ENCODE peak calls at places on chromosomes 2 and 18, in ten cellular contexts. L is PC-9; V is activated CD8-positive, alpha-beta memory T cell treated with anti-CD3 and anti-CD28 coated beads, Interleukin-2, amount 50 U/mL, for 48 hours; Y is C1 segment of cervical spinal cord; Q is ELF-1; W is brain microvascular endothelial cell; U is fibroblast of the aortic adventitia; E is hepatic stellate cell; F is T-cell; S is T-helper 9 cell. T is an unnamed sample.

GRCh38 chr2:216807861-216808272 is 52.0 kb downstream of the TNP1 start:
- DNase-seq in Q (no peak), L (no peak), U (no peak), S (no peak), V (no peak), Y (no peak), E (no peak), F (no peak), W (peak; percentile 24), T (no peak)

GRCh38 chr2:29263886-29264285 is 148.7 kb downstream of the CLIP4 start:
- DNase-seq in L (no peak), V (no peak), S (no peak), Q (no peak), E (no peak), W (no peak), U (no peak), Y (no peak), F (no peak), T (no peak)

GRCh38 chr18:74407888-74408287 is 49.2 kb downstream of the DIPK1C start:
- DNase-seq in V (no peak), Q (no peak), S (no peak), Y (no peak), E (no peak), W (no peak), L (no peak), F (no peak), U (no peak), T (no peak)

GRCh38 chr2:150438654-150439053 is 48.8 kb downstream of the RND3 start:
- DNase-seq in W (no peak), Y (no peak), L (peak; percentile 40), S (no peak), E (no peak), V (no peak), Q (no peak), F (no peak), U (no peak), T (no peak)

GRCh38 chr2:152594792-152595191 is 122.5 kb downstream of the PRPF40A start:
- DNase-seq in U (peak; percentile 93), Q (no peak), L (no peak), S (no peak), V (no peak), F (no peak), W (no peak), E (no peak), Y (no peak), T (no peak)

GRCh38 chr2:222989431-222989830 is 62.6 kb upstream of the KCNE4 start:
- DNase-seq in S (no peak), Y (no peak), U (no peak), W (no peak), Q (no peak), V (no peak), L (no peak), F (no peak), E (no peak), T (no peak)

GRCh38 chr2:68287580-68288441 is 31.9 kb downstream of the CNRIP1 start:
- DNase-seq in S (no peak), W (no peak), U (peak; percentile 78), E (peak; percentile 21), V (no peak), F (no peak), Q (peak; percentile 10), L (no peak), Y (peak; percentile 23), T (no peak)

GRCh38 chr2:239227661-239228371 is 173.0 kb downstream of the HDAC4 start:
- DNase-seq in V (no peak), E (no peak), F (no peak), Y (no peak), L (no peak), Q (no peak), U (no peak), W (no peak), S (no peak), T (no peak)

GRCh38 chr2:121008978-121009377 is 273.3 kb downstream of the GLI2 start:
- DNase-seq in U (no peak), F (no peak), W (no peak), Y (no peak), S (no peak), E (no peak), V (no peak), L (no peak), Q (peak; percentile 61), T (no peak)

GRCh38 chr2:237124820-237125219 is 39.1 kb downstream of the COPS8 start:
- DNase-seq in U (no peak), V (no peak), W (no peak), F (no peak), Y (no peak), L (no peak), S (no peak), Q (no peak), E (no peak), T (no peak)

GRCh38 chr18:67583621-67584020 is 67.1 kb upstream of the DSEL start:
- DNase-seq in W (no peak), U (peak; percentile 28), Y (no peak), V (no peak), L (no peak), F (no peak), S (no peak), E (peak; percentile 6), Q (no peak), T (no peak)

GRCh38 chr2:9982248-9982647 is 30.8 kb downstream of the GRHL1 start:
- DNase-seq in E (peak; percentile 58), L (no peak), Y (no peak), U (peak; percentile 97), F (no peak), W (peak; percentile 68), S (no peak), V (no peak), Q (no peak), T (no peak)

GRCh38 chr2:190181066-190181681 is 118.6 kb upstream of the MSTN start:
- DNase-seq in W (no peak), U (no peak), L (no peak), E (no peak), V (no peak), S (no peak), Y (no peak), F (no peak), Q (peak; percentile 33), T (no peak)

GRCh38 chr18:25535495-25535894 is 183.5 kb upstream of the ZNF521 start:
- DNase-seq in V (no peak), W (no peak), Q (no peak), F (no peak), S (no peak), U (no peak), E (no peak), L (no peak), Y (no peak), T (no peak)

GRCh38 chr2:222919841-222920609 is 59.2 kb downstream of the ACSL3 start:
- DNase-seq in U (peak; percentile 85), S (no peak), V (no peak), W (peak; percentile 88), L (peak; percentile 72), Y (no peak), E (peak; percentile 76), Q (peak; percentile 21), F (no peak), T (peak; percentile 56)

GRCh38 chr2:186135697-186136096 is 350.4 kb upstream of the ZC3H15 start:
- DNase-seq in Q (no peak), S (no peak), W (no peak), F (no peak), E (no peak), L (no peak), V (no peak), U (peak; percentile 17), Y (no peak), T (no peak)

GRCh38 chr2:6074303-6074702 is 382.1 kb downstream of the SOX11 start:
- DNase-seq in E (no peak), Y (no peak), U (no peak), W (no peak), L (no peak), Q (no peak), F (no peak), V (no peak), S (no peak), T (no peak)

GRCh38 chr2:205675861-205676516 is 6.3 kb upstream of the NRP2 start:
- DNase-seq in L (peak; percentile 53), W (no peak), Y (no peak), F (no peak), S (no peak), E (peak; percentile 59), U (peak; percentile 89), V (no peak), Q (peak; percentile 57), T (no peak)

GRCh38 chr2:171451074-171451473 is 17.0 kb downstream of the DCAF17 start:
- DNase-seq in V (no peak), Y (no peak), L (no peak), U (no peak), S (no peak), Q (no peak), F (no peak), E (no peak), W (no peak), T (no peak)